ENCODE peak calls at places on chromosomes 7 and 10, in six cellular contexts. E, B, U, P, Q and A are unnamed samples. For H4K20me1 and H3K9me3, the result is how much of the 10 kb centered on the place peaks cover.

GRCh38 chr7:2003931-2004812 is 228.6 kb downstream of the MAD1L1 start:
- DNase-seq in E (no peak), B (no peak), U (no peak), P (no peak), Q (no peak), A (no peak)

GRCh38 chr7:139358541-139359365 is 941 bp upstream of the LUC7L2 start:
- DNase-seq in E (peak), B (peak), U (peak), P (peak), Q (peak), A (no peak)

GRCh38 chr7:45593121-45593541 is 19.0 kb downstream of the ADCY1 start:
- DNase-seq in E (no peak), B (no peak), U (no peak), P (no peak), Q (no peak), A (no peak)

GRCh38 chr7:82631998-82632397 is 188.4 kb upstream of the CACNA2D1 start:
- DNase-seq in E (peak), B (no peak), U (no peak), P (peak), Q (peak), A (no peak)

GRCh38 chr10:115355162-115355760 is 262.1 kb downstream of the ATRNL1 start:
- DNase-seq in E (peak), B (peak), U (peak), P (peak), Q (peak), A (peak)

GRCh38 chr10:46992794-46993552 is 81.7 kb downstream of the PTPN20 start:
- DNase-seq in E (peak), B (peak), U (peak), P (peak), Q (peak), A (no peak)

GRCh38 chr7:74193054-74193453 is 16.8 kb upstream of the LAT2 start:
- DNase-seq in E (no peak), B (no peak), U (no peak), P (no peak), Q (no peak), A (no peak)

GRCh38 chr10:128063736-128064614 is 62.2 kb downstream of the MKI67 start:
- DNase-seq in E (no peak), B (peak), U (no peak), P (no peak), Q (no peak), A (peak)

GRCh38 chr7:51236470-51237127 is 80.0 kb downstream of the COBL start:
- DNase-seq in E (no peak), B (no peak), U (no peak), P (no peak), Q (no peak), A (no peak)

GRCh38 chr10:117885206-117885605 is 161.5 kb downstream of the RAB11FIP2 start:
- DNase-seq in E (no peak), B (no peak), U (no peak), P (no peak), Q (peak), A (no peak)

GRCh38 chr7:144513332-144513731 is 109.8 kb upstream of the NOBOX start:
- DNase-seq in E (no peak), B (no peak), U (peak), P (peak), Q (no peak), A (no peak)

GRCh38 chr10:44334621-44335184 is 50.2 kb downstream of the CXCL12 start:
- DNase-seq in E (peak), B (no peak), U (no peak), P (peak), Q (peak), A (no peak)

GRCh38 chr7:157844611-157845010 is 507.8 kb downstream of the DNAJB6 start:
- DNase-seq in E (no peak), B (no peak), U (no peak), P (no peak), Q (no peak), A (no peak)

GRCh38 chr10:112959207-112959838 is 9.3 kb downstream of the TCF7L2 start:
- DNase-seq in E (peak), B (peak), U (no peak), P (no peak), Q (peak), A (no peak)

GRCh38 chr7:5629941-5630340 is 151.5 kb downstream of the RNF216 start:
- DNase-seq in E (peak), B (peak), U (peak), P (peak), Q (peak), A (peak)

GRCh38 chr10:126294451-126294850 is 93.8 kb downstream of the ADAM12 start:
- DNase-seq in E (no peak), B (no peak), U (no peak), P (no peak), Q (no peak), A (no peak)

GRCh38 chr7:28980504-28981281 is 22.6 kb upstream of the TRIL start:
- DNase-seq in E (peak), B (peak), U (no peak), P (no peak), Q (peak), A (no peak)

GRCh38 chr7:112869111-112869774 is 79.0 kb upstream of the TMEM168 start:
- DNase-seq in E (peak), B (peak), U (peak), P (peak), Q (peak), A (peak)

GRCh38 chr7:42618649-42619315 is 293.1 kb downstream of the C7orf25 start:
- DNase-seq in E (no peak), B (no peak), U (no peak), P (no peak), Q (no peak), A (no peak)

GRCh38 chr10:22002531-22003110 is 909 bp downstream of the DNAJC1 start:
- DNase-seq in E (peak), B (peak), U (peak), P (peak), Q (peak), A (no peak)

GRCh38 chr7:123979876-123980275 is 53.0 kb downstream of the TMEM229A start:
- DNase-seq in E (no peak), B (peak), U (no peak), P (peak), Q (no peak), A (no peak)

GRCh38 chr10:48444861-48445841 is 138.7 kb downstream of the MAPK8 start:
- DNase-seq in E (no peak), B (peak), U (no peak), P (no peak), Q (no peak), A (no peak)

GRCh38 chr7:41900034-41900433 is 197.1 kb upstream of the INHBA start:
- DNase-seq in E (no peak), B (no peak), U (no peak), P (no peak), Q (no peak), A (no peak)

GRCh38 chr10:21145751-21146445 is 248.8 kb upstream of the NEBL start:
- DNase-seq in E (no peak), B (no peak), U (no peak), P (no peak), Q (no peak), A (no peak)

GRCh38 chr7:34296663-34297062 is 361.4 kb upstream of the NPSR1 start:
- DNase-seq in E (peak), B (no peak), U (no peak), P (no peak), Q (peak), A (no peak)

GRCh38 chr7:141369422-141369821 is 181.8 kb upstream of the AGK start:
- DNase-seq in E (no peak), B (no peak), U (peak), P (no peak), Q (no peak), A (no peak)

GRCh38 chr10:70835895-70836294 is 20.1 kb downstream of the SGPL1 start:
- DNase-seq in E (peak), B (no peak), U (no peak), P (peak), Q (peak), A (no peak)

GRCh38 chr10:70837660-70838059 is 21.9 kb downstream of the SGPL1 start:
- DNase-seq in E (no peak), B (no peak), U (no peak), P (no peak), Q (no peak), A (no peak)

GRCh38 chr10:70834448-70835151 is 18.9 kb downstream of the SGPL1 start:
- DNase-seq in E (no peak), B (no peak), U (no peak), P (no peak), Q (no peak), A (no peak)

GRCh38 chr10:70838270-70838669 is 22.5 kb downstream of the SGPL1 start:
- DNase-seq in E (no peak), B (no peak), U (no peak), P (no peak), Q (peak), A (no peak)

GRCh38 chr10:70836319-70836718 is 20.6 kb downstream of the SGPL1 start:
- DNase-seq in E (no peak), B (no peak), U (no peak), P (no peak), Q (no peak), A (no peak)
- H4K20me1 ChIP-seq in E (under half), B (under half), U (under half), P (under half), Q (under half), A (under half)

GRCh38 chr10:5163487-5163886 is 21.5 kb downstream of the AKR1C8 start:
- DNase-seq in E (no peak), B (no peak), U (no peak), P (no peak), Q (no peak), A (no peak)

GRCh38 chr10:5168897-5169296 is 16.1 kb downstream of the AKR1C8 start:
- DNase-seq in E (no peak), B (no peak), U (no peak), P (no peak), Q (no peak), A (no peak)

GRCh38 chr10:5165738-5166137 is 19.2 kb downstream of the AKR1C8 start:
- DNase-seq in E (peak), B (no peak), U (no peak), P (peak), Q (no peak), A (no peak)
- H3K9me3 ChIP-seq in E (under half), B (under half), U (under half), P (under half), Q (under half), A (under half)

GRCh38 chr10:132785433-132786278 is at the start of gene NKX6-2:
- DNase-seq in E (no peak), B (no peak), U (no peak), P (no peak), Q (peak), A (no peak)
- H4K20me1 ChIP-seq in E (under half), B (under half), U (under half), P (under half), Q (under half), A (under half)

DNA sequence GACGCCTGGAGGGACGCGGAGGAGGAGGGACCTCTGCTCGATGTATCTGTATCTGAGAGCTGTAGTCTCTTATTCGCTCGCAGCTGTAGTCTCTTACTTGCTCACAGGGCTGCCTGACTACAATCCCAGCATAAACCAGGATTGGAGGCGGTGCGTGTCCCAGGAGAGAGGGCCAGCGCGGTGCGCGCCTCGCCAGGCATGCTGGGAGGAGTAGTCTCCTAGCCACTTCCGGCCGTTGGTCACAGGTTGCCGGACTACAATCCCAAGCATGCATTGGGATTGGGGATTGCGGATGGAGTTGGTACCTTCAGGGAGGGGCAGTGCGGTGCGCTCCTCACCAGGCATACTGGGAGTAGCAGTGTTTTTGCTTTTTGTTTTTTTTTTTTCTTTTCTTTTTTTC is 421.7 kb upstream of the NUPR2 start:
- DNase-seq in E (no peak), B (no peak), U (no peak), P (no peak), Q (no peak), A (no peak)
- H3K9me3 ChIP-seq in E (under half), B (under half), U (under half), P (under half), Q (under half), A (under half)

GRCh38 chr10:5692476-5693358 is 8.1 kb downstream of the TASOR2 start:
- DNase-seq in E (peak), B (peak), U (no peak), P (peak), Q (peak), A (no peak)
- H4K20me1 ChIP-seq in E (under half), B (under half), U (under half), P (under half), Q (under half), A (under half)

GRCh38 chr7:259191-259505 is 30.8 kb upstream of the FOXL3 start:
- DNase-seq in E (no peak), B (no peak), U (no peak), P (no peak), Q (no peak), A (no peak)

GRCh38 chr7:261341-262250 is 28.4 kb upstream of the FOXL3 start:
- DNase-seq in E (no peak), B (no peak), U (no peak), P (no peak), Q (no peak), A (no peak)

GRCh38 chr7:259751-260405 is 30.1 kb upstream of the FOXL3 start:
- DNase-seq in E (no peak), B (no peak), U (no peak), P (no peak), Q (no peak), A (no peak)

GRCh38 chr7:262251-262572 is 27.8 kb upstream of the FOXL3 start:
- DNase-seq in E (no peak), B (no peak), U (no peak), P (no peak), Q (no peak), A (no peak)

DNA sequence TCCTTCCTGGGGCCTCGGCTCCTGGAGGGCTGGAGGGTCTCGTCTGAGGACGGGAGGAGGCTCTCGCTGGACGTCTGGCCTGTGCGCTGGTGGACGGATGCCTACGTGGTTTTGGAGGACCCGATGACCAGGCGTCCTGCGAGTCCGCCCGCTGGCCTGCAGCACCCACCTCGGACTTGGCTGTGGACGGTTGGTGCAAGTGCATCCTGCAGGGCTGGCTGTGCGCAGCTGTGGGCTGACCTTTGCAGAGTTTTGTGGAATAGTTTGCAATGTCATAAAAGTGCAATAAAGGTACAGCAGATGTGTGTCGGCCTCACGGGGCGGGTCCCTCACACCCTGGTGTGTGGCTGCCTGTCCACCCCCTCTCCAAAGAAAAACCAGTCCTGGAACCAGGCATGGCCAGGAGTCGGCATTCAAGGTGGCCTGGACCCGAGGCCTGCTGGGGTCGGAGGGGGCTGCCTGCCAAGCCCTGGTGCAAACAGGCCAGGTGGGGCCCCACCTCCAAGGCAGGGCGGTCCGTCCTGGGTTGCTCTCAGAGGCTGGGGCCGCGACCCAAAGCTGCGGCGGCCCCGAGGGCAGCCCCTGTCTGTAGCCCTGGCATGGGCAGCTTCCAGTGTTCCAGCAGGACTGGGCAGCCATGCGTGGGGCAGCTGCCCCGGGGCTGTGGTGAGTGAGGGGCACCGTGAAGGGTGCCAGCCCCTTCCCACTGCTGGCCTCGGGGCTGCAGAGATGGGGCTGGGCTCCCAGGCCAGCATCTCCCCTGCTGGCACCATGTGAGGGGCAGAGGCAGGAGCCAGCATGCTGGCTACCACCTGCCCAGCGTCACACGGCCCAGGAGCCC is 29.3 kb upstream of the FOXL3 start:
- DNase-seq in E (no peak), B (no peak), U (no peak), P (no peak), Q (no peak), A (no peak)
- H3K9me3 ChIP-seq in E (under half), B (under half), U (under half), P (under half), Q (under half), A (under half)

GRCh38 chr10:103690281-103690680 is 165.1 kb downstream of the SH3PXD2A start:
- DNase-seq in E (no peak), B (no peak), U (no peak), P (no peak), Q (peak), A (no peak)
- H4K20me1 ChIP-seq in E (under half), B (under half), U (under half), P (under half), Q (under half), A (under half)

GRCh38 chr7:117157871-117158209 is 165.0 kb downstream of the WNT2 start:
- DNase-seq in E (no peak), B (no peak), U (no peak), P (no peak), Q (no peak), A (no peak)
- H3K9me3 ChIP-seq in E (under half), B (under half), U (under half), P (under half), Q (under half), A (under half)

GRCh38 chr7:116226664-116227063 is 16.3 kb downstream of the TES start:
- DNase-seq in E (peak), B (no peak), U (no peak), P (no peak), Q (peak), A (no peak)

GRCh38 chr7:116229359-116229758 is 19.0 kb downstream of the TES start:
- DNase-seq in E (no peak), B (no peak), U (no peak), P (no peak), Q (no peak), A (no peak)

GRCh38 chr7:116228241-116228640 is 17.9 kb downstream of the TES start:
- DNase-seq in E (no peak), B (no peak), U (no peak), P (no peak), Q (peak), A (no peak)

GRCh38 chr7:116225860-116226259 is 15.5 kb downstream of the TES start:
- DNase-seq in E (no peak), B (no peak), U (no peak), P (no peak), Q (no peak), A (no peak)

DNA sequence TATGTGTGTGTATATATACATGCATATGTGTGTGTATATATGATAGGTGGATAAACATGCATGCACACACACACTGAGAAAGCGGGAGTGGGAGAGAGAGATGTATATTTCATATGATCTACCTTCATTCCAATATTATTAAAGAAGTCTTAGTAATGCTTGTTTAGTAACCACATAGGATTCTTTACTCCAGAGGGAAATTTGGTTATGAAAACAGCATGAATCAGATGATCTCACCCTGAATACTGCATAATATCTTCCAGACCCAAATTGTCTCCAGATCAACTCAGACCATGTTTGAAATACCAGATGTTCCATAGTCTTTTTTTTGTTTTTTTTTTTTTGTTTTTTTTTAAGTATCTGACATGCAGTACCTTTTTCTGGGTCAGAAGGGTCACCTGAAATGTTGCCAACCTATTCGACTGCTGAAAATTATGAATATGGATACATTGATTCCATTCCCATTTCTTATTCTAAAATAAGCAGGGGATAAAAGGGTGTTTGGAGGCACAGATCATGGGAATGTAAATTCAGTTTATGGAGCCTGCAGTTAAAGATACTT is 17.4 kb downstream of the TES start:
- DNase-seq in E (peak), B (peak), U (peak), P (peak), Q (peak), A (no peak)
- H4K20me1 ChIP-seq in E (under half), B (under half), U (under half), P (under half), Q (under half), A (under half)

GRCh38 chr10:133537551-133538545 is 10.7 kb downstream of the CYP2E1 start:
- DNase-seq in E (no peak), B (peak), U (no peak), P (no peak), Q (no peak), A (no peak)
- H3K9me3 ChIP-seq in E (under half), B (under half), U (under half), P (under half), Q (under half), A (under half)